ENCODE peak calls at places on chromosomes 2 and 18, in nine cellular contexts. O is lower lobe of right lung; F is left ventricle myocardium inferior; B is neural crest cell; E is RWPE2; K is nephron progenitor cell; Y is endothelial cell of umbilical vein; R is progenitor cell of endocrine pancreas; C is CD8-positive, alpha-beta T cell. D is an unnamed sample.

GRCh38 chr2:197037863-197038398 is 111.4 kb upstream of the PGAP1 start:
- DNase-seq in O (no peak), F (no peak), B (no peak), E (no peak), K (no peak), Y (no peak), R (no peak), C (no peak), D (no peak)

GRCh38 chr2:7539760-7540159 is 622.5 kb downstream of the RNF144A start:
- DNase-seq in O (no peak), F (no peak), B (no peak), E (no peak), K (no peak), Y (no peak), R (no peak), C (no peak), D (no peak)

GRCh38 chr2:240452471-240453256 is 17.2 kb downstream of the GPC1 start:
- DNase-seq in O (peak), F (peak), B (peak), E (peak), K (peak), Y (peak), R (peak), C (no peak), D (no peak)

GRCh38 chr2:46367286-46367685 is 70.1 kb downstream of the EPAS1 start:
- DNase-seq in O (no peak), F (no peak), B (no peak), E (no peak), K (no peak), Y (peak), R (no peak), C (no peak), D (no peak)

GRCh38 chr2:112024246-112024645 is 30.8 kb upstream of the TMEM87B start:
- DNase-seq in O (no peak), F (no peak), B (no peak), E (no peak), K (no peak), Y (no peak), R (no peak), C (no peak), D (no peak)

GRCh38 chr18:54209471-54210180 is 14.8 kb downstream of the MBD2 start:
- DNase-seq in O (no peak), F (no peak), B (no peak), E (no peak), K (no peak), Y (no peak), R (no peak), C (no peak), D (peak)

GRCh38 chr2:229765721-229766120 is 51.4 kb upstream of the DNER start:
- DNase-seq in O (no peak), F (no peak), B (no peak), E (no peak), K (no peak), Y (no peak), R (no peak), C (no peak), D (no peak)

GRCh38 chr2:170139276-170139967 is 38.5 kb upstream of the MYO3B start:
- DNase-seq in O (no peak), F (no peak), B (no peak), E (no peak), K (no peak), Y (no peak), R (no peak), C (no peak), D (no peak)

GRCh38 chr18:76882186-76882585 is 59.8 kb downstream of the ZNF236 start:
- DNase-seq in O (no peak), F (no peak), B (no peak), E (no peak), K (no peak), Y (no peak), R (no peak), C (no peak), D (no peak)

GRCh38 chr18:77209587-77209986 is 40.1 kb upstream of the GALR1 start:
- DNase-seq in O (no peak), F (no peak), B (no peak), E (no peak), K (no peak), Y (no peak), R (no peak), C (no peak), D (no peak)

GRCh38 chr2:86833315-86833714 is 28.4 kb downstream of the CD8B start:
- DNase-seq in O (no peak), F (no peak), B (no peak), E (no peak), K (no peak), Y (no peak), R (no peak), C (no peak), D (no peak)

GRCh38 chr2:179049546-179050311 is at the start of gene CCDC141:
- DNase-seq in O (no peak), F (no peak), B (no peak), E (no peak), K (no peak), Y (no peak), R (no peak), C (no peak), D (peak)

GRCh38 chr2:109257653-109258052 is 128.6 kb downstream of the SH3RF3 start:
- DNase-seq in O (no peak), F (no peak), B (no peak), E (no peak), K (no peak), Y (no peak), R (no peak), C (no peak), D (no peak)

GRCh38 chr2:84481702-84482101 is 22.6 kb upstream of the SUCLG1 start:
- DNase-seq in O (no peak), F (no peak), B (no peak), E (no peak), K (no peak), Y (no peak), R (no peak), C (no peak), D (no peak)

GRCh38 chr2:187993516-187993915 is 298.2 kb upstream of the GULP1 start:
- DNase-seq in O (no peak), F (no peak), B (no peak), E (no peak), K (no peak), Y (no peak), R (no peak), C (no peak), D (no peak)

DNA sequence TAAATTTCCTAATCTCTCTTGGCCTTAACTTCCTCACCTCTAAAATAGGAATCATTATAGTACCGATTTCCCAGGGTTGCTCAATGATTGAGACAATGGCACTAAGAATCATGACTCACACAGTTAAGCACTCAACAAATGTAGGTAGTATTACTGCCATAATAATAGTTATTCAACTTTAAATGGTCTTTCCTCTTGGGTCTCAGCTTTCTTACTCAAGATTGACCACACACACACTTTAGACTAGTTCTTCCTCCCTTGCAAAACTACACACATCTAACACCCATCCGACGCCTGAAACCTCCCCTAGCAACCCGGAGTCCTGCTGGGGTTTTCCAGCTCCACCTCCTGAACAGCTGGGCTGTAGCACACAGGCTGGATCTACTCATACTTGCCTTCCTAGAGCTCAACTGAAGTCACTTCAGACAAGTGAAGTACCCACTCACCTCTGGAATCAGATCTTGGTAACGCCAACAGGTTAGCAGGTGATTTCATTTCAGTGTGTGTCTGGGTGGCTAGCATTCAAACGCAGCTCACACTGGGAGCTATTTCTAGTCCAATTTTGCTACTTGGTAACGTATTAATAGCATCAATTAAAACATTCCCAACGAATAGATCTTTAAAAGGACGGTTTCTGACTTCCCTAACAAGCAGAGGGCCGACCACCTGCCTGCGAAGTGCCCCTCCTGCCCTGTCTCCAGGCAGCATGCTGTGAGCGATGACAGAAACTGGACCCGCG is 1.2 kb downstream of the UXS1 start:
- DNase-seq in O (peak), F (no peak), B (peak), E (no peak), K (no peak), Y (peak), R (no peak), C (peak), D (peak)
- TF ChIP-seq CTCF in O (no peak), F (no peak), B (no peak), E (no peak), K (no peak), Y (no peak), R (no peak), C (no peak), D (no peak)

GRCh38 chr18:3051718-3052410 is 38.9 kb upstream of the LPIN2 start:
- DNase-seq in O (no peak), F (no peak), B (no peak), E (no peak), K (no peak), Y (no peak), R (no peak), C (no peak), D (no peak)
- TF ChIP-seq CTCF in O (no peak), F (no peak), B (no peak), E (no peak), K (no peak), Y (no peak), R (no peak), C (no peak), D (no peak)

DNA sequence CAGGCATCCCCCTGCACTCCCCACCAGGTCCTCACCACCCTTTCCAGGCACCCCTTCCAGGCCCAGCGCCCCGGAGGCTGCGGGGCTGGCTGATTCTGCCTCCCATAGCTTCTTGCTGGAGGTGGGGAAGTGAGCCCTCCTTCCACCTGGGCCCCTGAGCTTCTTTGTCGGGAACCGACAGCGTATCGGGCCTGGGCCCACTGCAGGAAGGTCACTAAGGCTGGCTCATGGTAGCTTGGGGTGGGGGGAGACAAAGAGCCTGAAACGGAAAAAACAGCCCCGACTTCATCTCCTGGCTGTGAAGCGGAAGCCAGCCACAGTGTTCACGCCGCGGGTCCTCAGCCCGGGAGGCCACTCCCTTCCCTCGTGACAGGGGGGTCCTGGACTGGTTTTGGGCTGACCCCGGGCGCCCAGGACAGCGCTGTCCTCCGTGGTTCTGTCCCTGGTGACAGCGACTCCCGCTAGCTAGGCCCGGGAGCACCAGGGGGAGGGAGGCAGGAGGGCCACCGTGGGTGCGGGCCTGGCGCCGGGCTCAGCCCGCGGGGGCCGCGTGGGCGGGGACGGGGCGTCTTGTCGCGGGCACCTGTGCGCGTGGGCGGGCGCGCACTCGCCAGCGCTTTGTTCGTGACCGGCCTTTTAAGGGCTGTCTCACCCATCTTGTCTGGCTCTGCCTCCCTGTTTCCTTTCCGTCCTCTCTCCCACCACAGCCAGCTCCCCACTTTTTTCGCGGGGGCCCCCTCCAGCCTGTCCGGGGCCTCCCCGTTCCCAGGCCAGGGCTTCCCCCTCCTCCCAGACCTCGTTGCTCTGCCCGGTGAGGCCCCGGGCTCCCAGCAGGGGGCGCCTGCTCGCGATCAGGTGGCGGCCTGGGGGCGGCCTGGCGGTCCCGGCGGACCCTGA is 64.9 kb downstream of the DNMT3A start:
- DNase-seq in O (peak), F (peak), B (peak), E (no peak), K (peak), Y (peak), R (peak), C (peak), D (peak)
- TF ChIP-seq CTCF in O (peak), F (peak), B (peak), E (peak), K (peak), Y (peak), R (peak), C (peak), D (peak)

GRCh38 chr2:31256611-31257382 is 22.8 kb downstream of the EHD3 start:
- DNase-seq in O (no peak), F (no peak), B (no peak), E (no peak), K (no peak), Y (no peak), R (no peak), C (no peak), D (no peak)
- TF ChIP-seq CTCF in O (no peak), F (no peak), B (no peak), E (no peak), K (no peak), Y (no peak), R (no peak), C (no peak), D (no peak)

DNA sequence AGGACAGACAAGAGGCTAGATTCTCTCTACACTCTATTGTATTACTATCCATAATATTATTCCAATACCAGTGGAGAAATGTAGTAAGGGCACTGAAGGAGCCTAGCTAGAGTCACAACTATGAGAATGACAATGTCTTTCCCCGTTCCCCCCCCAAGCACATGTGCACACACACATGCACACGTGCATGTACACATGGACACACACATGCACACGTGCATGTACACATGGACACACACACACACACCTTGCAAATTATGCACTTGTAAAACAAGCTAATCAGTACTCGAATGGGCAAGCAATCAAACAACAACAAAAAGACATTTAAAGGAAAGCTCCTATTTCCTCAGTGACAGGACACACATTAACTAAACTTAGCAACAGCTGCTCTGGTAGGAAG is 65.2 kb downstream of the INSIG2 start:
- DNase-seq in O (no peak), F (no peak), B (no peak), E (no peak), K (no peak), Y (no peak), R (no peak), C (no peak), D (no peak)
- TF ChIP-seq CTCF in O (no peak), F (no peak), B (no peak), E (no peak), K (no peak), Y (no peak), R (no peak), C (no peak), D (no peak)

GRCh38 chr2:153478289-153479261 is at the start of gene RPRM:
- DNase-seq in O (peak), F (peak), B (peak), E (peak), K (peak), Y (peak), R (peak), C (peak), D (peak)

GRCh38 chr2:153476491-153477095 is 2.0 kb downstream of the RPRM start:
- DNase-seq in O (no peak), F (no peak), B (no peak), E (no peak), K (peak), Y (no peak), R (no peak), C (no peak), D (no peak)

GRCh38 chr2:153479527-153479926 is 965 bp upstream of the RPRM start:
- DNase-seq in O (no peak), F (no peak), B (no peak), E (no peak), K (no peak), Y (no peak), R (no peak), C (no peak), D (no peak)

GRCh38 chr2:153477641-153478288 is 797 bp downstream of the RPRM start:
- DNase-seq in O (no peak), F (no peak), B (peak), E (no peak), K (no peak), Y (no peak), R (peak), C (no peak), D (peak)

DNA sequence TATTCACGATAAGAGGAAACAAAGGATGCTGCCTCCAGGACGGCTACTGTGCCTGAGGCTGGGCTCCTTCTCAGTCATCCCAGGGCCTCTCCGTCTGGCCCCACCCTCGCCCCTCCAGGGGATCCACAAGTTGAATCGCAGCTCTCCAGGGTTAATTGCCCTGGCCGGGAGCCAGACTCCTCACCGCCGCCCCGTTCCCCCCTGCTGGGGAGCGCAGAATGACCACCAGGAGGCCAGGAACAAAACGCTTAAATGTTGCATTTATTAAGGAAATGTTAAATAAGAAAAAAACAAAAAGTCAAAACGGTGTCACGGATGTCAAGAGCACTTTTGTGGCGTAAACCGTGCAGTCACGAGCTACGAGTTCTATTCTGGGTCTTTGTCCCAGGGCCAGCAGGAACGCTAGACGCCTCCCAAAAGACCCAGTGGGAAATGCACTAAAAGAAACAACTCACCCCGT is 1.4 kb downstream of the RPRM start:
- DNase-seq in O (no peak), F (no peak), B (peak), E (no peak), K (peak), Y (no peak), R (no peak), C (no peak), D (no peak)
- TF ChIP-seq CTCF in O (no peak), F (no peak), B (peak), E (no peak), K (peak), Y (no peak), R (peak), C (no peak), D (no peak)